ENCODE peak calls at places on chromosomes 11 and 22, in seven cellular contexts. One of them, this sample, is unnamed.

GRCh38 chr22:35230839-35231584 is 26.3 kb upstream of the HMGXB4 start:
- DNase-seq in C1 segment of cervical spinal cord: no peak
- DNase-seq in bronchial epithelial cell: no peak
- DNase-seq in stimulated activated CD4-positive, alpha-beta T cell treated with anti-CD3 and anti-CD28 coated beads, TNF-alpha, amount 100 ng/mL, for 1 hour: no peak
- DNase-seq in EH: peak
- DNase-seq in colonic mucosa: peak
- DNase-seq in lung microvascular endothelial cell: no peak
- DNase-seq in this sample: no peak

GRCh38 chr11:70225629-70226582 is 22.8 kb downstream of the FADD start:
- DNase-seq in C1 segment of cervical spinal cord: no peak
- DNase-seq in lung microvascular endothelial cell: no peak
- DNase-seq in bronchial epithelial cell: no peak
- DNase-seq in EH: peak
- DNase-seq in stimulated activated CD4-positive, alpha-beta T cell treated with anti-CD3 and anti-CD28 coated beads, TNF-alpha, amount 100 ng/mL, for 1 hour: no peak
- DNase-seq in colonic mucosa: peak
- DNase-seq in this sample: no peak

GRCh38 chr22:28864878-28865596 is 18.3 kb upstream of the ZNRF3 start:
- DNase-seq in C1 segment of cervical spinal cord: no peak
- DNase-seq in bronchial epithelial cell: no peak
- DNase-seq in EH: no peak
- DNase-seq in colonic mucosa: peak
- DNase-seq in lung microvascular endothelial cell: no peak
- DNase-seq in stimulated activated CD4-positive, alpha-beta T cell treated with anti-CD3 and anti-CD28 coated beads, TNF-alpha, amount 100 ng/mL, for 1 hour: no peak
- DNase-seq in this sample: no peak

GRCh38 chr22:24938741-24939341 is 7.7 kb downstream of the LHFPL7 start:
- DNase-seq in lung microvascular endothelial cell: peak
- DNase-seq in stimulated activated CD4-positive, alpha-beta T cell treated with anti-CD3 and anti-CD28 coated beads, TNF-alpha, amount 100 ng/mL, for 1 hour: no peak
- DNase-seq in C1 segment of cervical spinal cord: no peak
- DNase-seq in colonic mucosa: peak
- DNase-seq in bronchial epithelial cell: peak
- DNase-seq in EH: peak
- DNase-seq in this sample: no peak

GRCh38 chr22:45880732-45881523 is 96.0 kb downstream of the WNT7B start:
- DNase-seq in stimulated activated CD4-positive, alpha-beta T cell treated with anti-CD3 and anti-CD28 coated beads, TNF-alpha, amount 100 ng/mL, for 1 hour: no peak
- DNase-seq in bronchial epithelial cell: no peak
- DNase-seq in colonic mucosa: no peak
- DNase-seq in lung microvascular endothelial cell: no peak
- DNase-seq in C1 segment of cervical spinal cord: no peak
- DNase-seq in EH: no peak
- DNase-seq in this sample: no peak

GRCh38 chr11:2588809-2589537 is 110.8 kb downstream of the KCNQ1OT1 start:
- DNase-seq in bronchial epithelial cell: no peak
- DNase-seq in lung microvascular endothelial cell: no peak
- DNase-seq in C1 segment of cervical spinal cord: no peak
- DNase-seq in stimulated activated CD4-positive, alpha-beta T cell treated with anti-CD3 and anti-CD28 coated beads, TNF-alpha, amount 100 ng/mL, for 1 hour: no peak
- DNase-seq in colonic mucosa: peak
- DNase-seq in EH: no peak
- DNase-seq in this sample: peak

GRCh38 chr11:121895919-121896318 is 220.1 kb downstream of the BLID start:
- DNase-seq in EH: peak
- DNase-seq in colonic mucosa: no peak
- DNase-seq in stimulated activated CD4-positive, alpha-beta T cell treated with anti-CD3 and anti-CD28 coated beads, TNF-alpha, amount 100 ng/mL, for 1 hour: no peak
- DNase-seq in lung microvascular endothelial cell: no peak
- DNase-seq in C1 segment of cervical spinal cord: no peak
- DNase-seq in bronchial epithelial cell: peak
- DNase-seq in this sample: no peak

GRCh38 chr11:65594991-65595920 is at the start of gene KCNK7:
- DNase-seq in colonic mucosa: no peak
- DNase-seq in C1 segment of cervical spinal cord: no peak
- DNase-seq in lung microvascular endothelial cell: no peak
- DNase-seq in stimulated activated CD4-positive, alpha-beta T cell treated with anti-CD3 and anti-CD28 coated beads, TNF-alpha, amount 100 ng/mL, for 1 hour: no peak
- DNase-seq in bronchial epithelial cell: no peak
- DNase-seq in EH: peak
- DNase-seq in this sample: no peak

GRCh38 chr11:117175104-117175503 is 3.4 kb upstream of the SIDT2 start:
- DNase-seq in colonic mucosa: no peak
- DNase-seq in bronchial epithelial cell: no peak
- DNase-seq in lung microvascular endothelial cell: no peak
- DNase-seq in stimulated activated CD4-positive, alpha-beta T cell treated with anti-CD3 and anti-CD28 coated beads, TNF-alpha, amount 100 ng/mL, for 1 hour: no peak
- DNase-seq in EH: no peak
- DNase-seq in C1 segment of cervical spinal cord: no peak
- DNase-seq in this sample: no peak

GRCh38 chr11:72696866-72697428 is 22.7 kb upstream of the PDE2A start:
- DNase-seq in colonic mucosa: peak
- DNase-seq in stimulated activated CD4-positive, alpha-beta T cell treated with anti-CD3 and anti-CD28 coated beads, TNF-alpha, amount 100 ng/mL, for 1 hour: no peak
- DNase-seq in bronchial epithelial cell: no peak
- DNase-seq in EH: no peak
- DNase-seq in lung microvascular endothelial cell: no peak
- DNase-seq in C1 segment of cervical spinal cord: no peak
- DNase-seq in this sample: no peak

GRCh38 chr22:35219012-35219411 is 38.3 kb upstream of the HMGXB4 start:
- DNase-seq in bronchial epithelial cell: peak
- DNase-seq in lung microvascular endothelial cell: no peak
- DNase-seq in EH: peak
- DNase-seq in colonic mucosa: no peak
- DNase-seq in stimulated activated CD4-positive, alpha-beta T cell treated with anti-CD3 and anti-CD28 coated beads, TNF-alpha, amount 100 ng/mL, for 1 hour: no peak
- DNase-seq in C1 segment of cervical spinal cord: no peak
- DNase-seq in this sample: no peak

GRCh38 chr22:17366830-17367229 is 2.4 kb upstream of the CECR2 start:
- DNase-seq in bronchial epithelial cell: no peak
- DNase-seq in stimulated activated CD4-positive, alpha-beta T cell treated with anti-CD3 and anti-CD28 coated beads, TNF-alpha, amount 100 ng/mL, for 1 hour: no peak
- DNase-seq in C1 segment of cervical spinal cord: no peak
- DNase-seq in lung microvascular endothelial cell: no peak
- DNase-seq in EH: no peak
- DNase-seq in colonic mucosa: peak
- DNase-seq in this sample: peak

GRCh38 chr11:12900496-12900895 is 108.6 kb upstream of the RASSF10 start:
- DNase-seq in lung microvascular endothelial cell: peak
- DNase-seq in bronchial epithelial cell: peak
- DNase-seq in C1 segment of cervical spinal cord: no peak
- DNase-seq in stimulated activated CD4-positive, alpha-beta T cell treated with anti-CD3 and anti-CD28 coated beads, TNF-alpha, amount 100 ng/mL, for 1 hour: no peak
- DNase-seq in EH: peak
- DNase-seq in colonic mucosa: no peak
- DNase-seq in this sample: no peak

GRCh38 chr11:8566613-8567210 is 27.3 kb downstream of the STK33 start:
- DNase-seq in lung microvascular endothelial cell: peak
- DNase-seq in colonic mucosa: no peak
- DNase-seq in bronchial epithelial cell: peak
- DNase-seq in C1 segment of cervical spinal cord: no peak
- DNase-seq in EH: peak
- DNase-seq in stimulated activated CD4-positive, alpha-beta T cell treated with anti-CD3 and anti-CD28 coated beads, TNF-alpha, amount 100 ng/mL, for 1 hour: no peak
- DNase-seq in this sample: no peak

GRCh38 chr11:11324090-11324489 is 29.0 kb downstream of the CSNK2A3 start:
- DNase-seq in stimulated activated CD4-positive, alpha-beta T cell treated with anti-CD3 and anti-CD28 coated beads, TNF-alpha, amount 100 ng/mL, for 1 hour: no peak
- DNase-seq in colonic mucosa: no peak
- DNase-seq in EH: peak
- DNase-seq in lung microvascular endothelial cell: no peak
- DNase-seq in C1 segment of cervical spinal cord: no peak
- DNase-seq in bronchial epithelial cell: peak
- DNase-seq in this sample: no peak

GRCh38 chr11:64102005-64102738 is 63.7 kb downstream of the MACROD1 start:
- DNase-seq in C1 segment of cervical spinal cord: no peak
- DNase-seq in bronchial epithelial cell: no peak
- DNase-seq in EH: no peak
- DNase-seq in lung microvascular endothelial cell: no peak
- DNase-seq in colonic mucosa: no peak
- DNase-seq in stimulated activated CD4-positive, alpha-beta T cell treated with anti-CD3 and anti-CD28 coated beads, TNF-alpha, amount 100 ng/mL, for 1 hour: no peak
- DNase-seq in this sample: no peak

GRCh38 chr22:37442537-37442936 is 15.3 kb upstream of the ELFN2 start:
- DNase-seq in stimulated activated CD4-positive, alpha-beta T cell treated with anti-CD3 and anti-CD28 coated beads, TNF-alpha, amount 100 ng/mL, for 1 hour: no peak
- DNase-seq in colonic mucosa: no peak
- DNase-seq in EH: peak
- DNase-seq in bronchial epithelial cell: peak
- DNase-seq in lung microvascular endothelial cell: peak
- DNase-seq in C1 segment of cervical spinal cord: no peak
- DNase-seq in this sample: no peak

GRCh38 chr11:15810581-15810980 is 545.8 kb downstream of the SOX6 start:
- DNase-seq in bronchial epithelial cell: no peak
- DNase-seq in stimulated activated CD4-positive, alpha-beta T cell treated with anti-CD3 and anti-CD28 coated beads, TNF-alpha, amount 100 ng/mL, for 1 hour: no peak
- DNase-seq in C1 segment of cervical spinal cord: no peak
- DNase-seq in EH: no peak
- DNase-seq in colonic mucosa: no peak
- DNase-seq in lung microvascular endothelial cell: no peak
- DNase-seq in this sample: no peak